ENCODE peak calls at places on chromosomes 6 and 20, in seven cellular contexts. Z, W, J, P, U, T and K are unnamed samples.

GRCh38 chr6:168024951-168025510 is 27.6 kb downstream of the KIF25 start:
- DNase-seq in Z (no peak), W (peak; percentile 2), J (no peak), P (no peak), U (no peak), T (peak; percentile 34), K (peak; percentile 70)

GRCh38 chr6:109314313-109314712 is 68.0 kb downstream of the CD164 start:
- DNase-seq in Z (no peak), W (no peak), J (no peak), P (no peak), U (no peak), T (no peak), K (no peak)

GRCh38 chr6:3793545-3793944 is 42.0 kb upstream of the PXDC1 start:
- DNase-seq in Z (no peak), W (no peak), J (no peak), P (no peak), U (peak; percentile 36), T (no peak), K (no peak)

GRCh38 chr6:52221302-52221701 is 23.0 kb downstream of the IL17F start:
- DNase-seq in Z (no peak), W (no peak), J (no peak), P (no peak), U (no peak), T (no peak), K (no peak)

GRCh38 chr6:129073651-129074419 is 190.9 kb downstream of the LAMA2 start:
- DNase-seq in Z (no peak), W (no peak), J (no peak), P (no peak), U (no peak), T (no peak), K (no peak)

GRCh38 chr6:108684809-108685329 is 124.2 kb downstream of the FOXO3 start:
- DNase-seq in Z (peak; percentile 46), W (peak; percentile 55), J (no peak), P (no peak), U (no peak), T (no peak), K (no peak)

GRCh38 chr6:153947817-153948447 is 91.1 kb upstream of the OPRM1 start:
- DNase-seq in Z (no peak), W (no peak), J (peak; percentile 20), P (peak; percentile 21), U (no peak), T (peak; percentile 72), K (no peak)

GRCh38 chr6:15977050-15977449 is 151.8 kb upstream of the MYLIP start:
- DNase-seq in Z (no peak), W (no peak), J (peak; percentile 32), P (no peak), U (no peak), T (no peak), K (peak; percentile 34)

GRCh38 chr6:17281497-17282481 is 628 bp downstream of the RBM24 start:
- DNase-seq in Z (peak; percentile 14), W (no peak), J (no peak), P (no peak), U (no peak), T (peak; percentile 66), K (no peak)

GRCh38 chr6:5522147-5522546 is 260.8 kb downstream of the FARS2 start:
- DNase-seq in Z (no peak), W (no peak), J (no peak), P (no peak), U (no peak), T (no peak), K (no peak)

GRCh38 chr6:45816674-45817297 is 198.9 kb downstream of the CLIC5 start:
- DNase-seq in Z (no peak), W (no peak), J (no peak), P (no peak), U (no peak), T (no peak), K (no peak)

GRCh38 chr6:161318456-161318855 is 44.6 kb upstream of the AGPAT4 start:
- DNase-seq in Z (no peak), W (peak; percentile 47), J (no peak), P (no peak), U (no peak), T (no peak), K (no peak)

GRCh38 chr6:152155792-152156191 is 348.3 kb downstream of the ESR1 start:
- DNase-seq in Z (no peak), W (no peak), J (no peak), P (no peak), U (no peak), T (no peak), K (no peak)

GRCh38 chr20:50153153-50153499 is 397 bp downstream of the PEDS1 start:
- DNase-seq in Z (peak; percentile 44), W (no peak), J (no peak), P (no peak), U (no peak), T (peak; percentile 46), K (no peak)

GRCh38 chr6:169723991-169724553 is at the start of gene PHF10:
- DNase-seq in Z (peak; percentile 36), W (no peak), J (peak; percentile 88), P (no peak), U (no peak), T (peak; percentile 61), K (no peak)

GRCh38 chr6:169720207-169720855 is 4.0 kb downstream of the PHF10 start:
- DNase-seq in Z (no peak), W (no peak), J (no peak), P (no peak), U (no peak), T (peak; percentile 6), K (no peak)

GRCh38 chr6:169724554-169725269 is 412 bp upstream of the PHF10 start:
- DNase-seq in Z (peak; percentile 59), W (peak; percentile 24), J (peak; percentile 92), P (no peak), U (no peak), T (peak; percentile 72), K (no peak)

GRCh38 chr6:169723200-169723909 is 945 bp downstream of the PHF10 start:
- DNase-seq in Z (peak; percentile 81), W (peak; percentile 80), J (peak; percentile 84), P (no peak), U (no peak), T (peak; percentile 77), K (peak; percentile 88)

DNA sequence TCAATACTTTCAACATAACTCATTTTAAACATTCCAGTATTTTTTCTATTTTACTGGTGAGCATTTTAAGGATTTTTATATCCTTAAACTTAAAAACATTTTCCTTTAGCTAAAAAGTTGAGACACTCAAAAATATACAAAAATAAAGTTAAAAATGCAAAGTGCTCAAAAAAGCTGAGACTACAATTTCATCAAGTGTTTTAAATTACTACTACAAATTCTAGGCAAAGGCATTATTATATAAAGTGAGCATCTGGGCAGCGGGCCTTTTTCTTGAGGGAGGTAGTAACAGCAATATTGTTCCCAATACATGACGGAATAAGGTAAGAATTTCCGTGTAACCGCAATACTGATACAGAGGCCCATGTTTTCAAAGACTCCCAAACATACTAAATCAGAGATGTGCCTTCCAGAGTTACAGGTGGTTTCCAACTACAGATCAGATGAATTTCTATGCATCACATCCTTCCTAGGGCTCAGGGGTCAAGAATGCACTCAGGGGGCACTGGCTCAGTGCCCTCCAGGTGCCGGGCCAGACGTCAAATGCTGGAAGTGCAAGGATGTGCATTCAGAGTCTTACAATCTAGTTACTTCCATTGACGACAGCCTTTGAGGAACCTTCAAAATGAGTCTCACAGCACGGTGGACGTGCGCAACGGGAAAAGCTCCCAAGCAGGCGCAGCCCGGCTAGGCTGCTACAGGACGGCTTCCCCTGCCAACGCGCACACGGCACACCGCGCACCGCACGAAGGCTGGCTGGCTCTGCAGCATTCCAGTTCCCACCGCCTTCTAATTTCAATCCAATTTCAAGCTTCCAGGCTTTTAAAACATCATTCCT is 1.7 kb downstream of the PHF10 start:
- DNase-seq in Z (peak; percentile 54), W (peak; percentile 32), J (no peak), P (no peak), U (no peak), T (peak; percentile 66), K (no peak)
- TF ChIP-seq POLR2AphosphoS5 in Z (no peak), W (no peak), J (no peak), P (peak; percentile 8), U (no peak), T (no peak), K (no peak)

GRCh38 chr20:17571967-17572638 is 2.2 kb downstream of the DSTN start:
- DNase-seq in Z (no peak), W (no peak), J (no peak), P (no peak), U (no peak), T (no peak), K (no peak)
- H3K27ac ChIP-seq in Z (peak overlapping the region; percentile 98), W (peak overlapping the region; percentile 59), J (no peak overlapping the region), P (no peak overlapping the region), U (no peak overlapping the region), T (peak overlapping the region; percentile 4), K (peak overlapping the region; percentile 99)

GRCh38 chr6:138454976-138455706 is 44.2 kb downstream of the NHSL1 start:
- DNase-seq in Z (peak; percentile 85), W (peak; percentile 70), J (no peak), P (peak; percentile 58), U (peak; percentile 37), T (no peak), K (no peak)
- TF ChIP-seq POLR2AphosphoS5 in Z (no peak), W (no peak), J (no peak), P (no peak), U (no peak), T (no peak), K (no peak)

GRCh38 chr6:30759575-30760239 is 15.4 kb upstream of the IER3 start:
- DNase-seq in Z (no peak), W (no peak), J (no peak), P (no peak), U (no peak), T (peak; percentile 59), K (no peak)
- H3K27ac ChIP-seq in Z (no peak overlapping the region), W (no peak overlapping the region), J (no peak overlapping the region), P (no peak overlapping the region), U (peak overlapping the region; percentile 35), T (no peak overlapping the region), K (no peak overlapping the region)

GRCh38 chr20:48822879-48823385 is 4.9 kb downstream of the PREX1 start:
- DNase-seq in Z (peak; percentile 24), W (no peak), J (no peak), P (no peak), U (peak; percentile 40), T (no peak), K (no peak)
- TF ChIP-seq POLR2AphosphoS5 in Z (no peak), W (no peak), J (no peak), P (no peak), U (no peak), T (no peak), K (no peak)

DNA sequence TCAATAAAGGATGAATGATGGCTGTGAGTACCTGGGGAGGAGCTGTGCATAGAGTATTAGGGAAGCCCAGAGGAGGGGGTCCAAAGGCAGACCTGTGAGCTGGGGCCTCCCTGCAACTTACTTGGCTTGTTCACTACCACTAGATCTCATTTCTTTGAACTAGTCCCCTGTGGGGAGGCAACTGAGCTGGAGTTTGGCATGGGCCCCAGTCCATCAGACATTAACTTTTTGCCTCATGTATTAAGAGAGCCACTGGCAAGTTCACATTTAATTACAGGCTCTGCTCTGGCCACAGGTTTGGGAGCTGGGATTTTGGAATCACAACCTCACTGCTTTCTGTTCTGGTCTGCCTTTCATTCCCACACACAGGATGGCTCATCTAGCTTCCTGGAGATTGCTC is 254.1 kb downstream of the PRL start:
- DNase-seq in Z (no peak), W (no peak), J (no peak), P (no peak), U (no peak), T (no peak), K (no peak)
- H3K27ac ChIP-seq in Z (peak overlapping the region; percentile 13), W (peak overlapping the region; percentile 87), J (no peak overlapping the region), P (no peak overlapping the region), U (no peak overlapping the region), T (no peak overlapping the region), K (peak overlapping the region; percentile 66)